ENCODE peak calls at places on chromosomes 7 and 10, in five cellular contexts. One of them, this sample, is unnamed.

GRCh38 chr7:93036149-93036640 is 81.6 kb downstream of the SAMD9 start:
- DNase-seq in GM04504: no peak
- DNase-seq in C1 segment of cervical spinal cord: no peak
- DNase-seq in stomach: no peak
- DNase-seq in neuronal stem cell: no peak
- DNase-seq in this sample: no peak

GRCh38 chr7:122535086-122535485 is 163.8 kb downstream of the RNF133 start:
- DNase-seq in neuronal stem cell: no peak
- DNase-seq in GM04504: no peak
- DNase-seq in stomach: no peak
- DNase-seq in C1 segment of cervical spinal cord: no peak
- DNase-seq in this sample: no peak

GRCh38 chr10:34651381-34651780 is 163.7 kb downstream of the PARD3 start:
- DNase-seq in C1 segment of cervical spinal cord: no peak
- DNase-seq in GM04504: no peak
- DNase-seq in stomach: no peak
- DNase-seq in neuronal stem cell: no peak
- DNase-seq in this sample: peak

GRCh38 chr10:34637419-34637911 is 177.6 kb downstream of the PARD3 start:
- DNase-seq in neuronal stem cell: peak
- DNase-seq in GM04504: no peak
- DNase-seq in stomach: peak
- DNase-seq in C1 segment of cervical spinal cord: peak
- DNase-seq in this sample: peak

GRCh38 chr7:50792342-50793114 is 9.8 kb upstream of the GRB10 start:
- DNase-seq in GM04504: no peak
- DNase-seq in stomach: no peak
- DNase-seq in neuronal stem cell: no peak
- DNase-seq in C1 segment of cervical spinal cord: no peak
- DNase-seq in this sample: no peak

GRCh38 chr7:69620650-69621049 is 22.4 kb downstream of the AUTS2 start:
- DNase-seq in GM04504: no peak
- DNase-seq in stomach: no peak
- DNase-seq in neuronal stem cell: no peak
- DNase-seq in C1 segment of cervical spinal cord: no peak
- DNase-seq in this sample: no peak

GRCh38 chr10:44978570-44979280 is at the start of gene DEPP1:
- DNase-seq in stomach: peak
- DNase-seq in neuronal stem cell: no peak
- DNase-seq in C1 segment of cervical spinal cord: peak
- DNase-seq in GM04504: no peak
- DNase-seq in this sample: peak

GRCh38 chr10:11798862-11799735 is 24.1 kb upstream of the PROSER2 start:
- DNase-seq in stomach: no peak
- DNase-seq in GM04504: no peak
- DNase-seq in C1 segment of cervical spinal cord: no peak
- DNase-seq in neuronal stem cell: no peak
- DNase-seq in this sample: no peak

GRCh38 chr7:158070222-158070920 is 517.3 kb downstream of the PTPRN2 start:
- DNase-seq in stomach: no peak
- DNase-seq in C1 segment of cervical spinal cord: no peak
- DNase-seq in GM04504: no peak
- DNase-seq in neuronal stem cell: no peak
- DNase-seq in this sample: no peak